ENCODE peak calls at places on chromosomes 12 and 14, in seven cellular contexts. One of them, this sample, is unnamed.

GRCh38 chr12:78470354-78471195 is 394.0 kb upstream of the SYT1 start:
- DNase-seq in PC-3: peak; percentile 64
- DNase-seq in neural progenitor cell: peak; percentile 60
- DNase-seq in A673: peak; percentile 83
- DNase-seq in MM.1S: peak; percentile 60
- DNase-seq in mammary epithelial cell: peak; percentile 32
- DNase-seq in HepG2: peak; percentile 27
- DNase-seq in this sample: peak; percentile 43

GRCh38 chr12:42641231-42641630 is 51.7 kb upstream of the PRICKLE1 start:
- DNase-seq in PC-3: no peak
- DNase-seq in neural progenitor cell: no peak
- DNase-seq in A673: no peak
- DNase-seq in MM.1S: no peak
- DNase-seq in mammary epithelial cell: no peak
- DNase-seq in HepG2: no peak
- DNase-seq in this sample: peak; percentile 9

GRCh38 chr12:47396902-47397663 is 308.7 kb downstream of the RPAP3 start:
- DNase-seq in PC-3: no peak
- DNase-seq in neural progenitor cell: no peak
- DNase-seq in A673: no peak
- DNase-seq in MM.1S: peak; percentile 53
- DNase-seq in mammary epithelial cell: no peak
- DNase-seq in HepG2: no peak
- DNase-seq in this sample: no peak

GRCh38 chr12:6957741-6958608 is 6.8 kb downstream of the PTPN6 start:
- DNase-seq in PC-3: no peak
- DNase-seq in neural progenitor cell: no peak
- DNase-seq in A673: no peak
- DNase-seq in MM.1S: no peak
- DNase-seq in mammary epithelial cell: no peak
- DNase-seq in HepG2: no peak
- DNase-seq in this sample: no peak

GRCh38 chr12:49907352-49907751 is 3.7 kb upstream of the FAIM2 start:
- DNase-seq in PC-3: no peak
- DNase-seq in neural progenitor cell: no peak
- DNase-seq in A673: no peak
- DNase-seq in MM.1S: no peak
- DNase-seq in mammary epithelial cell: peak; percentile 4
- DNase-seq in HepG2: no peak
- DNase-seq in this sample: no peak

GRCh38 chr12:100450726-100451125 is 22.9 kb upstream of the NR1H4 start:
- DNase-seq in PC-3: no peak
- DNase-seq in neural progenitor cell: no peak
- DNase-seq in A673: no peak
- DNase-seq in MM.1S: no peak
- DNase-seq in mammary epithelial cell: no peak
- DNase-seq in HepG2: no peak
- DNase-seq in this sample: no peak

GRCh38 chr12:116894913-116895312 is 13.7 kb upstream of the HRK start:
- DNase-seq in PC-3: no peak
- DNase-seq in neural progenitor cell: no peak
- DNase-seq in A673: no peak
- DNase-seq in MM.1S: no peak
- DNase-seq in mammary epithelial cell: no peak
- DNase-seq in HepG2: no peak
- DNase-seq in this sample: no peak

GRCh38 chr12:6821271-6821673 is 349 bp upstream of the GPR162 start:
- DNase-seq in PC-3: no peak
- DNase-seq in neural progenitor cell: peak; percentile 82
- DNase-seq in A673: peak; percentile 80
- DNase-seq in MM.1S: no peak
- DNase-seq in mammary epithelial cell: no peak
- DNase-seq in HepG2: no peak
- DNase-seq in this sample: peak; percentile 73

GRCh38 chr12:6607751-6608591 is 792 bp upstream of the CHD4 start:
- DNase-seq in PC-3: peak; percentile 78
- DNase-seq in neural progenitor cell: peak; percentile 48
- DNase-seq in A673: peak; percentile 83
- DNase-seq in MM.1S: peak; percentile 57
- DNase-seq in mammary epithelial cell: peak; percentile 76
- DNase-seq in HepG2: peak; percentile 56
- DNase-seq in this sample: peak; percentile 82

GRCh38 chr14:29390046-29390841 is 537.4 kb downstream of the PRKD1 start:
- DNase-seq in PC-3: no peak
- DNase-seq in neural progenitor cell: peak; percentile 89
- DNase-seq in A673: no peak
- DNase-seq in MM.1S: no peak
- DNase-seq in mammary epithelial cell: no peak
- DNase-seq in HepG2: no peak
- DNase-seq in this sample: no peak

GRCh38 chr12:31117203-31118011 is 43.7 kb downstream of the DDX11 start:
- DNase-seq in PC-3: peak; percentile 61
- DNase-seq in neural progenitor cell: peak; percentile 86
- DNase-seq in A673: peak; percentile 70
- DNase-seq in MM.1S: peak; percentile 45
- DNase-seq in mammary epithelial cell: peak; percentile 39
- DNase-seq in HepG2: peak; percentile 12
- DNase-seq in this sample: peak; percentile 76

GRCh38 chr12:26614217-26614616 is 218.8 kb downstream of the ITPR2 start:
- DNase-seq in PC-3: peak; percentile 56
- DNase-seq in neural progenitor cell: peak; percentile 53
- DNase-seq in A673: peak; percentile 62
- DNase-seq in MM.1S: no peak
- DNase-seq in mammary epithelial cell: no peak
- DNase-seq in HepG2: no peak
- DNase-seq in this sample: peak; percentile 21

GRCh38 chr14:45679852-45680251 is 426.9 kb upstream of the MIS18BP1 start:
- DNase-seq in PC-3: peak; percentile 95
- DNase-seq in neural progenitor cell: no peak
- DNase-seq in A673: peak; percentile 65
- DNase-seq in MM.1S: no peak
- DNase-seq in mammary epithelial cell: peak; percentile 66
- DNase-seq in HepG2: no peak
- DNase-seq in this sample: no peak

GRCh38 chr12:116718578-116719454 is 19.1 kb downstream of the SPRING1 start:
- DNase-seq in PC-3: peak; percentile 60
- DNase-seq in neural progenitor cell: no peak
- DNase-seq in A673: peak; percentile 69
- DNase-seq in MM.1S: no peak
- DNase-seq in mammary epithelial cell: no peak
- DNase-seq in HepG2: no peak
- DNase-seq in this sample: no peak

GRCh38 chr12:92041742-92042141 is 103.9 kb downstream of the BTG1 start:
- DNase-seq in PC-3: peak; percentile 79
- DNase-seq in neural progenitor cell: no peak
- DNase-seq in A673: no peak
- DNase-seq in MM.1S: peak; percentile 65
- DNase-seq in mammary epithelial cell: peak; percentile 81
- DNase-seq in HepG2: no peak
- DNase-seq in this sample: no peak

GRCh38 chr12:97169922-97170321 is 262.9 kb downstream of the NEDD1 start:
- DNase-seq in PC-3: no peak
- DNase-seq in neural progenitor cell: no peak
- DNase-seq in A673: no peak
- DNase-seq in MM.1S: no peak
- DNase-seq in mammary epithelial cell: no peak
- DNase-seq in HepG2: no peak
- DNase-seq in this sample: no peak

GRCh38 chr12:66409195-66409871 is 107.0 kb downstream of the HELB start:
- DNase-seq in PC-3: peak; percentile 59
- DNase-seq in neural progenitor cell: peak; percentile 68
- DNase-seq in A673: peak; percentile 77
- DNase-seq in MM.1S: peak; percentile 50
- DNase-seq in mammary epithelial cell: peak; percentile 41
- DNase-seq in HepG2: peak; percentile 34
- DNase-seq in this sample: peak; percentile 50

GRCh38 chr14:77681196-77682157 is 26.3 kb downstream of the ALKBH1 start:
- DNase-seq in PC-3: peak; percentile 66
- DNase-seq in neural progenitor cell: no peak
- DNase-seq in A673: no peak
- DNase-seq in MM.1S: no peak
- DNase-seq in mammary epithelial cell: peak; percentile 60
- DNase-seq in HepG2: peak; percentile 60
- DNase-seq in this sample: peak; percentile 50

GRCh38 chr12:16526693-16527092 is 79.3 kb downstream of the LMO3 start:
- DNase-seq in PC-3: peak; percentile 69
- DNase-seq in neural progenitor cell: no peak
- DNase-seq in A673: peak; percentile 37
- DNase-seq in MM.1S: no peak
- DNase-seq in mammary epithelial cell: peak; percentile 70
- DNase-seq in HepG2: no peak
- DNase-seq in this sample: peak; percentile 34

GRCh38 chr14:23361320-23361719 is 3.7 kb downstream of the EFS start:
- DNase-seq in PC-3: no peak
- DNase-seq in neural progenitor cell: no peak
- DNase-seq in A673: no peak
- DNase-seq in MM.1S: no peak
- DNase-seq in mammary epithelial cell: peak; percentile 37
- DNase-seq in HepG2: no peak
- DNase-seq in this sample: no peak

GRCh38 chr14:94237046-94237445 is 56.0 kb downstream of the SERPINA10 start:
- DNase-seq in PC-3: no peak
- DNase-seq in neural progenitor cell: no peak
- DNase-seq in A673: no peak
- DNase-seq in MM.1S: no peak
- DNase-seq in mammary epithelial cell: no peak
- DNase-seq in HepG2: no peak
- DNase-seq in this sample: no peak

GRCh38 chr14:93105362-93105761 is 10.4 kb downstream of the ITPK1 start:
- DNase-seq in PC-3: peak; percentile 50
- DNase-seq in neural progenitor cell: no peak
- DNase-seq in A673: no peak
- DNase-seq in MM.1S: no peak
- DNase-seq in mammary epithelial cell: peak; percentile 76
- DNase-seq in HepG2: no peak
- DNase-seq in this sample: no peak
- H3K4me1 ChIP-seq in PC-3: peaks cover 21% of the 10 kb centered on the region
- H3K4me1 ChIP-seq in neural progenitor cell: peaks cover 9% of the 10 kb centered on the region
- H3K4me1 ChIP-seq in A673: no peaks in the 10 kb centered on the region
- H3K4me1 ChIP-seq in MM.1S: peaks cover 5% of the 10 kb centered on the region
- H3K4me1 ChIP-seq in mammary epithelial cell: peaks cover 34% of the 10 kb centered on the region
- H3K4me1 ChIP-seq in HepG2: peaks cover 63% of the 10 kb centered on the region
- H3K4me1 ChIP-seq in this sample: peaks cover 13% of the 10 kb centered on the region

GRCh38 chr12:130680451-130680990 is 35.6 kb downstream of the RIMBP2 start:
- DNase-seq in PC-3: no peak
- DNase-seq in neural progenitor cell: no peak
- DNase-seq in A673: no peak
- DNase-seq in MM.1S: no peak
- DNase-seq in mammary epithelial cell: no peak
- DNase-seq in HepG2: no peak
- DNase-seq in this sample: no peak
- H3K9me3 ChIP-seq in PC-3: no peaks in the 10 kb centered on the region
- H3K9me3 ChIP-seq in neural progenitor cell: no peaks in the 10 kb centered on the region
- H3K9me3 ChIP-seq in A673: no peaks in the 10 kb centered on the region
- H3K9me3 ChIP-seq in MM.1S: no peaks in the 10 kb centered on the region
- H3K9me3 ChIP-seq in mammary epithelial cell: peaks cover 14% of the 10 kb centered on the region
- H3K9me3 ChIP-seq in HepG2: no peaks in the 10 kb centered on the region
- H3K9me3 ChIP-seq in this sample: no peaks in the 10 kb centered on the region

GRCh38 chr14:79658224-79658623 is 553.1 kb downstream of the DIO2 start:
- DNase-seq in PC-3: no peak
- DNase-seq in neural progenitor cell: no peak
- DNase-seq in A673: no peak
- DNase-seq in MM.1S: no peak
- DNase-seq in mammary epithelial cell: no peak
- DNase-seq in HepG2: no peak
- DNase-seq in this sample: no peak

GRCh38 chr14:79659995-79660975 is 551.0 kb downstream of the DIO2 start:
- DNase-seq in PC-3: no peak
- DNase-seq in neural progenitor cell: no peak
- DNase-seq in A673: no peak
- DNase-seq in MM.1S: no peak
- DNase-seq in mammary epithelial cell: no peak
- DNase-seq in HepG2: no peak
- DNase-seq in this sample: no peak

GRCh38 chr14:79656086-79656485 is 555.2 kb downstream of the DIO2 start:
- DNase-seq in PC-3: no peak
- DNase-seq in neural progenitor cell: no peak
- DNase-seq in A673: no peak
- DNase-seq in MM.1S: no peak
- DNase-seq in mammary epithelial cell: no peak
- DNase-seq in HepG2: no peak
- DNase-seq in this sample: no peak

GRCh38 chr14:79661762-79662161 is 549.5 kb downstream of the DIO2 start:
- DNase-seq in PC-3: no peak
- DNase-seq in neural progenitor cell: no peak
- DNase-seq in A673: no peak
- DNase-seq in MM.1S: no peak
- DNase-seq in mammary epithelial cell: no peak
- DNase-seq in HepG2: no peak
- DNase-seq in this sample: no peak

DNA sequence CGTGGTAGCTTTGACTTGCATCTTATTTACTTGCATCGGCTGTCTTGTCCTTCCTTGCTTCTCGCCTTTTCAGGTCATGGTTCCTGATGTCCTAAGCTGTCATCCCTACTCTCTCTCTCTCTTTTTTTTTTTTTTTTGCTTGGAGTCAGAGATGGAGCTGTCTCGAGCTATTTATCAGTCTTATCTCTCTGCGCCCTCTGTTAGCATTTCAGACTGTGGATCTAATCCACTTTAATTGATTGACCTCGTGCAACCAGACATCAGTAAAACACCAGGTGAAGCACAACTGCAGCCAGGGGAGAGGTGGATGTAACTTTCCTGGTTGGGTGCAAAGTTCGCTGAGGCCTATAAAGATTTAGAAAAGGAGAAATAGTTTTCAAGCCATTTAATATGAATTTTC is 554.8 kb downstream of the DIO2 start:
- DNase-seq in PC-3: no peak
- DNase-seq in neural progenitor cell: no peak
- DNase-seq in A673: no peak
- DNase-seq in MM.1S: no peak
- DNase-seq in mammary epithelial cell: no peak
- DNase-seq in HepG2: no peak
- DNase-seq in this sample: no peak
- TF ChIP-seq EZH2 in PC-3: no peak
- TF ChIP-seq EZH2 in neural progenitor cell: no peak
- TF ChIP-seq EZH2 in A673: no peak
- TF ChIP-seq EZH2 in MM.1S: no peak
- TF ChIP-seq EZH2 in mammary epithelial cell: no peak
- TF ChIP-seq EZH2 in HepG2: no peak
- TF ChIP-seq EZH2 in this sample: no peak

GRCh38 chr14:56896231-56896630 is 86.0 kb upstream of the OTX2 start:
- DNase-seq in PC-3: no peak
- DNase-seq in neural progenitor cell: no peak
- DNase-seq in A673: no peak
- DNase-seq in MM.1S: no peak
- DNase-seq in mammary epithelial cell: no peak
- DNase-seq in HepG2: no peak
- DNase-seq in this sample: no peak

GRCh38 chr14:56891226-56891625 is 80.9 kb upstream of the OTX2 start:
- DNase-seq in PC-3: no peak
- DNase-seq in neural progenitor cell: peak; percentile 32
- DNase-seq in A673: peak; percentile 55
- DNase-seq in MM.1S: peak; percentile 21
- DNase-seq in mammary epithelial cell: no peak
- DNase-seq in HepG2: no peak
- DNase-seq in this sample: peak; percentile 7

GRCh38 chr14:56895154-56895553 is 84.9 kb upstream of the OTX2 start:
- DNase-seq in PC-3: no peak
- DNase-seq in neural progenitor cell: no peak
- DNase-seq in A673: no peak
- DNase-seq in MM.1S: no peak
- DNase-seq in mammary epithelial cell: no peak
- DNase-seq in HepG2: no peak
- DNase-seq in this sample: no peak

GRCh38 chr14:56892959-56893358 is 82.7 kb upstream of the OTX2 start:
- DNase-seq in PC-3: no peak
- DNase-seq in neural progenitor cell: no peak
- DNase-seq in A673: no peak
- DNase-seq in MM.1S: peak; percentile 51
- DNase-seq in mammary epithelial cell: no peak
- DNase-seq in HepG2: no peak
- DNase-seq in this sample: no peak

GRCh38 chr14:56894591-56894991 is 84.3 kb upstream of the OTX2 start:
- DNase-seq in PC-3: no peak
- DNase-seq in neural progenitor cell: no peak
- DNase-seq in A673: no peak
- DNase-seq in MM.1S: no peak
- DNase-seq in mammary epithelial cell: no peak
- DNase-seq in HepG2: no peak
- DNase-seq in this sample: no peak
- H3K4me1 ChIP-seq in PC-3: no peaks in the 10 kb centered on the region
- H3K4me1 ChIP-seq in neural progenitor cell: peaks cover 87% of the 10 kb centered on the region
- H3K4me1 ChIP-seq in A673: peaks cover 54% of the 10 kb centered on the region
- H3K4me1 ChIP-seq in MM.1S: peaks cover 18% of the 10 kb centered on the region
- H3K4me1 ChIP-seq in mammary epithelial cell: no peaks in the 10 kb centered on the region
- H3K4me1 ChIP-seq in HepG2: no peaks in the 10 kb centered on the region
- H3K4me1 ChIP-seq in this sample: no peaks in the 10 kb centered on the region